ENCODE peak calls at places on chromosomes 11 and 22, in five cellular contexts. One of them, this sample, is unnamed.

GRCh38 chr22:22593964-22594656 is 35.0 kb upstream of the PRAME start:
- DNase-seq in uterus: no peak
- DNase-seq in mucosa of descending colon: peak
- DNase-seq in fibroblast of lung: peak
- DNase-seq in heart left ventricle: no peak
- DNase-seq in this sample: no peak

GRCh38 chr22:40997485-40997884 is 46.3 kb downstream of the RBX1 start:
- DNase-seq in uterus: no peak
- DNase-seq in mucosa of descending colon: no peak
- DNase-seq in fibroblast of lung: no peak
- DNase-seq in heart left ventricle: no peak
- DNase-seq in this sample: no peak

GRCh38 chr11:47305734-47306483 is 36.0 kb downstream of the MADD start:
- DNase-seq in uterus: no peak
- DNase-seq in mucosa of descending colon: no peak
- DNase-seq in fibroblast of lung: no peak
- DNase-seq in heart left ventricle: peak
- DNase-seq in this sample: peak

GRCh38 chr11:130725417-130726233 is 190.7 kb downstream of the SNX19 start:
- DNase-seq in uterus: no peak
- DNase-seq in mucosa of descending colon: no peak
- DNase-seq in fibroblast of lung: peak
- DNase-seq in heart left ventricle: no peak
- DNase-seq in this sample: no peak

GRCh38 chr22:46547179-46547882 is 9.9 kb upstream of the CELSR1 start:
- DNase-seq in uterus: no peak
- DNase-seq in mucosa of descending colon: no peak
- DNase-seq in fibroblast of lung: peak
- DNase-seq in heart left ventricle: peak
- DNase-seq in this sample: peak

GRCh38 chr11:7570938-7571337 is 57.1 kb downstream of the PPFIBP2 start:
- DNase-seq in uterus: no peak
- DNase-seq in mucosa of descending colon: no peak
- DNase-seq in fibroblast of lung: no peak
- DNase-seq in heart left ventricle: no peak
- DNase-seq in this sample: no peak

GRCh38 chr11:67120456-67120855 is 1.4 kb downstream of the KDM2A start:
- DNase-seq in uterus: no peak
- DNase-seq in mucosa of descending colon: no peak
- DNase-seq in fibroblast of lung: no peak
- DNase-seq in heart left ventricle: no peak
- DNase-seq in this sample: no peak

GRCh38 chr11:103961010-103961409 is 75.4 kb upstream of the DDI1 start:
- DNase-seq in uterus: no peak
- DNase-seq in mucosa of descending colon: no peak
- DNase-seq in fibroblast of lung: peak
- DNase-seq in heart left ventricle: no peak
- DNase-seq in this sample: no peak

GRCh38 chr22:21582801-21583740 is 15.6 kb downstream of the UBE2L3 start:
- DNase-seq in uterus: no peak
- DNase-seq in mucosa of descending colon: no peak
- DNase-seq in fibroblast of lung: no peak
- DNase-seq in heart left ventricle: no peak
- DNase-seq in this sample: no peak

GRCh38 chr11:18853086-18853720 is 61.6 kb upstream of the PTPN5 start:
- DNase-seq in uterus: no peak
- DNase-seq in mucosa of descending colon: peak
- DNase-seq in fibroblast of lung: peak
- DNase-seq in heart left ventricle: no peak
- DNase-seq in this sample: peak

GRCh38 chr11:14270690-14271542 is 88.1 kb downstream of the RRAS2 start:
- DNase-seq in uterus: no peak
- DNase-seq in mucosa of descending colon: no peak
- DNase-seq in fibroblast of lung: no peak
- DNase-seq in heart left ventricle: no peak
- DNase-seq in this sample: no peak

GRCh38 chr11:127003260-127003981 is 2.9 kb upstream of the KIRREL3 start:
- DNase-seq in uterus: no peak
- DNase-seq in mucosa of descending colon: peak
- DNase-seq in fibroblast of lung: peak
- DNase-seq in heart left ventricle: no peak
- DNase-seq in this sample: no peak

GRCh38 chr11:97854357-97854756 is 1166.4 kb upstream of the CNTN5 start:
- DNase-seq in uterus: no peak
- DNase-seq in mucosa of descending colon: no peak
- DNase-seq in fibroblast of lung: no peak
- DNase-seq in heart left ventricle: no peak
- DNase-seq in this sample: no peak

GRCh38 chr11:25860677-25861445 is 471.1 kb upstream of the ANO3 start:
- DNase-seq in uterus: no peak
- DNase-seq in mucosa of descending colon: peak
- DNase-seq in fibroblast of lung: peak
- DNase-seq in heart left ventricle: no peak
- DNase-seq in this sample: peak

GRCh38 chr22:20864186-20864908 is 5.5 kb downstream of the SNAP29 start:
- DNase-seq in uterus: no peak
- DNase-seq in mucosa of descending colon: no peak
- DNase-seq in fibroblast of lung: no peak
- DNase-seq in heart left ventricle: no peak
- DNase-seq in this sample: no peak

GRCh38 chr11:121792185-121792584 is 323.8 kb downstream of the BLID start:
- DNase-seq in uterus: no peak
- DNase-seq in mucosa of descending colon: no peak
- DNase-seq in fibroblast of lung: no peak
- DNase-seq in heart left ventricle: no peak
- DNase-seq in this sample: no peak
- H3K4me3 ChIP-seq in uterus: no peak
- H3K4me3 ChIP-seq in mucosa of descending colon: no peak
- H3K4me3 ChIP-seq in fibroblast of lung: no peak
- H3K4me3 ChIP-seq in heart left ventricle: no peak
- H3K4me3 ChIP-seq in this sample: no peak

GRCh38 chr11:72598901-72599300 is 75.3 kb downstream of the PDE2A start:
- DNase-seq in uterus: no peak
- DNase-seq in mucosa of descending colon: peak
- DNase-seq in fibroblast of lung: peak
- DNase-seq in heart left ventricle: peak
- DNase-seq in this sample: no peak
- TF ChIP-seq CTCF in uterus: peak
- TF ChIP-seq CTCF in mucosa of descending colon: no peak
- TF ChIP-seq CTCF in fibroblast of lung: peak
- TF ChIP-seq CTCF in heart left ventricle: peak
- TF ChIP-seq CTCF in this sample: peak

DNA sequence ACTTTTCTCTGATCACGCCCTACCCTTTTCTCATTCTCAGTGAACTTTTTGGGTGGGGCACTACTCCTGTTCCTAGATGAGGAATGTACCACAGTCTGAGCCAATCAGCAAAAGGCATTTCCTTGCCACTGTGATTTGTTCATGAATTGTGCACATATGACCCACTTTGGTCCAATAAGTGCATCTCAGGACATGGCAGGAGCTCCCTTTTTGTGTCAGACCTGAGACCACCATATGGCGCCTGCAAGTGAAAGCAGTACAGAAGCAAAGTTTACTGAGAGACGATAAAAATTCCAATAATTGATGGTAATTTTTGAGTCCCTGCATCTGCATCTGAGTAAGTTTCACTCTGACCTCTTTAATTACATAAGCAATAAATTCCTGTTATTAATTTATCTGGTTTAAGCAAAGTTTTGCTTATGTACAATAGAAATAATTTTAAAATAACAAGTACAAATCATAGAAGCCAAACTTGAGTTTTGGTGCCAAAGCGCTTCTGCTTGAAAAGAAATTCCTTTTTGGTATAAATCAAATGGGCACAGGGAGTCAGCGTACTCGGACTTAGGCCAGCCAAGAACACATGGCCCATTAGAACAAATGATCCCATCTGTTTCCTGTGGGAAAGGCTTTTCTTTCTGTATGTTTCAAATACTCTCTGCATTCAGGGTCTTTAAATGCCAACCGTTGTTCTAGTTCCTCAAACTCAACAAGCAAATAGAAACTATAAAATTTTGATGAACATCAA is 740.1 kb upstream of the API5 start:
- DNase-seq in uterus: no peak
- DNase-seq in mucosa of descending colon: no peak
- DNase-seq in fibroblast of lung: no peak
- DNase-seq in heart left ventricle: no peak
- DNase-seq in this sample: no peak
- H3K4me3 ChIP-seq in uterus: no peak
- H3K4me3 ChIP-seq in mucosa of descending colon: no peak
- H3K4me3 ChIP-seq in fibroblast of lung: no peak
- H3K4me3 ChIP-seq in heart left ventricle: no peak
- H3K4me3 ChIP-seq in this sample: no peak

DNA sequence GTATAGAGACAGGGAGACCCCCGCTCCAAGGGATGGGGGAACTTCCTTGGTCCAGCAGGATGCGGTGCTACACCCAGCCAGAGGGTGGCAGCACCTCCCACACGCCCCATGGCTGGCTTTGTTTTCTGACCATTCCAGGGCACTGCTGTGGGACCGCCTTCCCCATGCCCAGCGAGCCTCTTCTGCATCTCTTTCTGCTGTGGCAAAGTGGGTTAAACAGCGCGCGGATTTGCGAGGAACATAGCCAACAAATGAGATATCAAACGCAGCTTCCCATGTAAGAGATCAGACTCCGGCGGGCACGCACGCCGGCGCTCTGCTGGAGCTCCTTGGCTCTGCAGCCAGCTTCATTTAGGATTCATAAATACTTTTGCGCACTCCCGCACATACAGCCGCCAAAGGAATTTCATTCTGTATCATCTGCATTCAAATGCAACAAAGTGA is 485.8 kb upstream of the CADM1 start:
- DNase-seq in uterus: no peak
- DNase-seq in mucosa of descending colon: peak
- DNase-seq in fibroblast of lung: no peak
- DNase-seq in heart left ventricle: no peak
- DNase-seq in this sample: no peak
- TF ChIP-seq CTCF in uterus: peak
- TF ChIP-seq CTCF in mucosa of descending colon: peak
- TF ChIP-seq CTCF in fibroblast of lung: peak
- TF ChIP-seq CTCF in heart left ventricle: peak
- TF ChIP-seq CTCF in this sample: peak

DNA sequence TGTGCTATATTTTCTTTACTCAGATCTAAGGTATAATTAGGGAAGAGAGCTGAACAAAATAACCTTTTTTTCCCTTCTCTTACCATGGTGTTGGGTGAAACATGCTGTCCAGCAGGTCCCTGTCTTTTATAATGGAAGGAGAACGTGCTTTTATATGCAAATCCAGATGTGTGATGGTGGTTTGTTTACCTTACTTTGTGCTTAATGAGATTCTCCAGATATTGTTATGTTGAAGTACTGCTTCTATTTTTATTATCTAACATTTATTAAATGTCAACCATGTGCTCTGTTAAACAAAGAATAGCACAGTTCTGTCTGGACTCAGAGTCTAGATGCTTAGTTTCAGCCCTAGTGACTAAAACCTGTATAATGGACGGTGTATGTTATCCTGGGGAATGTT is 10.1 kb upstream of the GRIK4 start:
- DNase-seq in uterus: no peak
- DNase-seq in mucosa of descending colon: no peak
- DNase-seq in fibroblast of lung: no peak
- DNase-seq in heart left ventricle: no peak
- DNase-seq in this sample: no peak
- H3K4me3 ChIP-seq in uterus: no peak
- H3K4me3 ChIP-seq in mucosa of descending colon: no peak
- H3K4me3 ChIP-seq in fibroblast of lung: no peak
- H3K4me3 ChIP-seq in heart left ventricle: no peak
- H3K4me3 ChIP-seq in this sample: no peak

DNA sequence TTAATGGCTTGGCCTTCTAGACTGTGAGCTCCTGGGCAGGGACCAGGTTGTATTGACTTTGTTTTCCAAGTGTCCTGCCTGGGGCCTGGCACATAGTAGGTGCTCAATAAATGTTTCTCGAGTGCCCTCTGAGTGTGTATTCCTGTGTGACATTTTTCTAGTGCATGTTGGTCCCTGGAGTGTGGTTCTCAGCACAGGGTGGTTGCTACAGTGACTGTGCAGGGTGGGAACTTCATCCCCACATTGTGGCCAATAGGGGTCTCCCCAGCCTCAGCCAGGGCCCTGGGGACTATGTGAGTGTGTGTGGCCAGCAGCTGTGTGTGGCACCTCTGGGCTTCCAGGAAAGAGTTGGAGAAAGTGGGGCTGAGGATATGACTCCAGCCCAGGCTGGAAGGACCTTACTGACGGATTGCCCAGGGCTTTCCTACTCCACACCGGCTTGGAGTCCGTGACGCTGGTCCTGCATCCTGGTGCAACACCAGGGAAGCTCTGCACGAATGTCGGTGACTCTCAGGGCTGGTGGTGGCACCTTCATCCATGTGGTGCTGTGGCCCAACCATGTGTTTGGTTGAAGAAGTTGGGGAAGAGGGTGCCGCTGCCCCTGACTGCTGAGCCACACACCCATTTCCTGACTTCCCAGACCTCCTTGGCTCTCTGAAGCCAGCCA is 9.0 kb upstream of the MARK2 start:
- DNase-seq in uterus: no peak
- DNase-seq in mucosa of descending colon: no peak
- DNase-seq in fibroblast of lung: peak
- DNase-seq in heart left ventricle: no peak
- DNase-seq in this sample: no peak
- TF ChIP-seq CTCF in uterus: peak
- TF ChIP-seq CTCF in mucosa of descending colon: no peak
- TF ChIP-seq CTCF in fibroblast of lung: peak
- TF ChIP-seq CTCF in heart left ventricle: no peak
- TF ChIP-seq CTCF in this sample: peak

GRCh38 chr22:43202326-43202725 is 15.4 kb upstream of the TTLL12 start:
- DNase-seq in uterus: no peak
- DNase-seq in mucosa of descending colon: no peak
- DNase-seq in fibroblast of lung: no peak
- DNase-seq in heart left ventricle: no peak
- DNase-seq in this sample: no peak

GRCh38 chr22:43202756-43203155 is 15.8 kb upstream of the TTLL12 start:
- DNase-seq in uterus: no peak
- DNase-seq in mucosa of descending colon: no peak
- DNase-seq in fibroblast of lung: no peak
- DNase-seq in heart left ventricle: peak
- DNase-seq in this sample: no peak

GRCh38 chr22:43205261-43205691 is 18.3 kb upstream of the TTLL12 start:
- DNase-seq in uterus: no peak
- DNase-seq in mucosa of descending colon: no peak
- DNase-seq in fibroblast of lung: no peak
- DNase-seq in heart left ventricle: no peak
- DNase-seq in this sample: no peak

GRCh38 chr22:43201486-43202219 is 14.7 kb upstream of the TTLL12 start:
- DNase-seq in uterus: no peak
- DNase-seq in mucosa of descending colon: no peak
- DNase-seq in fibroblast of lung: no peak
- DNase-seq in heart left ventricle: no peak
- DNase-seq in this sample: no peak

DNA sequence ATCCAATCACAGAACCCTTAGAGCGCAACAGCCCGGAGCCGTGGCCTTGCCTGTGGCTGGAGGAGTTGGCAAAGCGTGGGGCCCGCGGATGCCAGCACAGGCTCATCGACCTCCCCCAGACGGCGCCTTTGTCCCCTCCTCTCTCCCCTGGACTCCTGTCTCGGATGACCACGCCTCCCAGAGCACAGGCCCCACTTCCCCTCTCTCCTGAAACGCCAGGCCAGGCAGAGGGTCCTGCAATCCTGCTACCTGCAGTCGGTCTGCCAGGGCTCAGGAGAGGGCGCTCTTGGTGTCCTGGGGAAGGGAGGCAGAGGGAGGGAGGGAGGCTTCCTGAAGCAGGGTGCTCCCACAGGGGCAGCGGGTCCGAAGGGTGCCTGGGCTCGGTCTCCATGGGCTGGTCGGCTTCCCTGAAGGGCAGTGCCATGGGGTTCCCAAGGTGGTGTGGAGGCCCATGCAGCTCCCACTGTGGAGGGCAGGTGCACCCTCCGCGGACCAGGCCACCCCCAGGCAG is 16.6 kb upstream of the TTLL12 start:
- DNase-seq in uterus: no peak
- DNase-seq in mucosa of descending colon: no peak
- DNase-seq in fibroblast of lung: no peak
- DNase-seq in heart left ventricle: no peak
- DNase-seq in this sample: no peak
- H3K4me3 ChIP-seq in uterus: no peak
- H3K4me3 ChIP-seq in mucosa of descending colon: no peak
- H3K4me3 ChIP-seq in fibroblast of lung: no peak
- H3K4me3 ChIP-seq in heart left ventricle: no peak
- H3K4me3 ChIP-seq in this sample: no peak

This sample was measured in kidney epithelial cell.